ENCODE peak calls at places on chromosomes 4 and X, in ten cellular contexts. J is mesenchymal stem cell; R is cardiac muscle cell; I is colonic mucosa; Z is IMR-90; A is CD8-positive, alpha-beta memory T cell; C is HCT116; H is neural progenitor cell; K is right cardiac atrium; M is pancreas. P is an unnamed sample. For H3K4me1, the result is how much of the 10 kb centered on the place peaks cover.

GRCh38 chrX:118688935-118689334 is 38.5 kb upstream of the IL13RA1 start:
- DNase-seq in I (no peak), M (no peak), R (no peak), J (no peak), Z (no peak), H (no peak), C (no peak), K (no peak), A (no peak), P (no peak)

GRCh38 chr4:125387770-125388169 is 73.0 kb downstream of the FAT4 start:
- DNase-seq in H (no peak), C (no peak), I (no peak), J (no peak), K (no peak), M (no peak), R (peak), A (no peak), Z (no peak), P (no peak)

GRCh38 chrX:71533850-71534515 is 1.1 kb downstream of the OGT start:
- DNase-seq in H (peak), M (no peak), K (peak), Z (peak), A (peak), I (peak), R (peak), J (peak), C (no peak), P (no peak)

GRCh38 chr4:19945979-19946380 is 305.7 kb upstream of the SLIT2 start:
- DNase-seq in A (no peak), I (no peak), J (peak), Z (peak), H (no peak), M (no peak), R (peak), K (no peak), C (peak), P (peak)

GRCh38 chr4:8372506-8373070 is 67.9 kb downstream of the ACOX3 start:
- DNase-seq in H (no peak), I (no peak), K (no peak), C (no peak), M (no peak), A (no peak), R (no peak), J (no peak), Z (no peak), P (no peak)

GRCh38 chr4:57193164-57193810 is 83.1 kb upstream of the IGFBP7 start:
- DNase-seq in M (no peak), H (no peak), I (no peak), A (no peak), Z (no peak), K (no peak), C (no peak), J (no peak), R (no peak), P (no peak)

GRCh38 chr4:32826169-32826568 is 2106.0 kb downstream of the PCDH7 start:
- DNase-seq in Z (no peak), M (no peak), J (no peak), C (peak), H (peak), K (no peak), R (no peak), I (no peak), A (no peak), P (no peak)

GRCh38 chr4:165668694-165669093 is 204.3 kb upstream of the TLL1 start:
- DNase-seq in A (no peak), Z (no peak), K (no peak), J (peak), R (peak), M (no peak), H (peak), I (no peak), C (no peak), P (no peak)

GRCh38 chrX:110987292-110987691 is 108.7 kb upstream of the PAK3 start:
- DNase-seq in C (no peak), I (no peak), R (peak), H (no peak), K (no peak), M (no peak), J (no peak), Z (no peak), A (no peak), P (no peak)

GRCh38 chr4:2871466-2871865 is 27.8 kb downstream of the ADD1 start:
- DNase-seq in R (no peak), I (no peak), Z (no peak), J (no peak), M (no peak), C (no peak), K (no peak), H (no peak), A (no peak), P (no peak)

GRCh38 chr4:85039526-85039925 is 73.0 kb upstream of the WDFY3 start:
- DNase-seq in Z (peak), K (no peak), C (peak), H (no peak), A (no peak), R (peak), M (no peak), J (peak), I (no peak), P (no peak)

GRCh38 chr4:121306932-121307331 is 73.9 kb downstream of the QRFPR start:
- DNase-seq in K (no peak), J (no peak), C (no peak), A (no peak), M (no peak), I (no peak), H (no peak), Z (no peak), R (no peak), P (no peak)

GRCh38 chr4:13483142-13484044 is 747 bp downstream of the RAB28 start:
- DNase-seq in H (peak), I (peak), A (no peak), J (peak), Z (peak), C (peak), K (peak), M (no peak), R (peak), P (no peak)

GRCh38 chr4:109389367-109390118 is 44.1 kb upstream of the SEC24B start:
- DNase-seq in K (no peak), H (no peak), R (peak), J (peak), C (no peak), I (no peak), M (peak), A (no peak), Z (no peak), P (no peak)

GRCh38 chrX:5648941-5649568 is 579.6 kb downstream of the NLGN4X start:
- DNase-seq in A (no peak), C (no peak), R (no peak), Z (no peak), I (no peak), K (no peak), H (no peak), J (no peak), M (no peak), P (no peak)
- H3K27ac ChIP-seq in A (no peak), C (no peak), R (no peak), Z (no peak), I (no peak), K (no peak), H (no peak), J (no peak), M (no peak), P (no peak)

GRCh38 chr4:176593943-176594342 is 198.8 kb downstream of the VEGFC start:
- DNase-seq in C (no peak), H (no peak), R (no peak), I (no peak), K (no peak), Z (no peak), A (no peak), J (no peak), M (no peak), P (no peak)
- H3K4me1 ChIP-seq in C (under half), H (under half), R (under half), I (under half), K (under half), Z (under half), A (under half), J (under half), M (under half), P (under half)

GRCh38 chr4:5186584-5187170 is 135.4 kb downstream of the STK32B start:
- DNase-seq in I (no peak), C (no peak), A (no peak), J (no peak), R (no peak), Z (no peak), M (no peak), K (no peak), H (no peak), P (no peak)
- H3K27ac ChIP-seq in I (no peak), C (no peak), A (no peak), J (no peak), R (no peak), Z (no peak), M (no peak), K (no peak), H (no peak), P (no peak)

DNA sequence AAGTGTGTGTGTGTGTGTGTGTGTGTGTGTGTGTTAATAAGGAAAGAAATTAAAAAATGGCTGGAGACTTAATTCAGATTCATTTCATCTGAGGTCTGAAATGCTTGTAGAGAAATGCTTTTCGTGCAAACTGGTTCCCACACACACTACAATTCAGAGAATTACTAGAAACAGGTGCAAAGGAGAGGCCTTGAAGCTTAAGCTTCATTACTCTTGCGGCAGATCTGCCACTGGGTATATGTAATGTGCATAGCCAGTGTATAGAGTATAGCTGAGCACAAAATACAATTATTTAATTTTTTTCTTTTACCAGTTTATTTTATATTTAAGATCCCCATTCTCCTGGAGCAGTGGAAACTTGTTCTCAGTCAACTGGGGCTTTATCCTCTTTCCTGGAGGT is 31.8 kb upstream of the MAGEB10 start:
- DNase-seq in R (no peak), M (no peak), H (no peak), I (no peak), Z (no peak), A (no peak), C (no peak), J (no peak), K (no peak), P (no peak)
- H3K4me1 ChIP-seq in R (under half), M (under half), H (under half), I (under half), Z (under half), A (under half), C (under half), J (under half), K (under half), P (under half)

P was measured in keratinocyte.